ENCODE peak calls at places on chromosomes 11 and 22, in seven cellular contexts. O, E, D, V, C, Q and S are unnamed samples.

GRCh38 chr22:41301085-41302015 is at the start of gene ZC3H7B:
- DNase-seq in Q (peak), V (peak), E (peak), C (peak), D (peak), O (peak), S (peak)

GRCh38 chr11:65071907-65072630 is 11.8 kb downstream of the CDCA5 start:
- DNase-seq in C (no peak), O (no peak), V (no peak), E (peak), D (no peak), Q (no peak), S (no peak)

GRCh38 chr11:12276356-12276755 is 101.0 kb upstream of the PARVA start:
- DNase-seq in O (peak), E (no peak), Q (no peak), C (peak), V (peak), D (no peak), S (no peak)

GRCh38 chr22:30423296-30423958 is 2.1 kb upstream of the MTFP1 start:
- DNase-seq in V (no peak), O (no peak), D (no peak), C (no peak), Q (peak), E (peak), S (peak)

GRCh38 chr11:59186130-59186594 is 14.2 kb downstream of the DTX4 start:
- DNase-seq in Q (peak), V (peak), E (peak), C (no peak), D (no peak), O (no peak), S (no peak)

GRCh38 chr11:27183672-27184457 is 143.2 kb downstream of the BBOX1 start:
- DNase-seq in V (peak), O (peak), Q (peak), E (peak), D (peak), C (no peak), S (peak)

GRCh38 chr11:26947904-26948639 is 45.8 kb upstream of the FIBIN start:
- DNase-seq in D (no peak), Q (no peak), O (no peak), V (no peak), C (no peak), E (no peak), S (no peak)

GRCh38 chr11:12694182-12694531 is 19.9 kb downstream of the TEAD1 start:
- DNase-seq in V (peak), E (peak), C (no peak), O (no peak), Q (no peak), D (no peak), S (no peak)

GRCh38 chr22:45503816-45504702 is 1.4 kb downstream of the FBLN1 start:
- DNase-seq in E (no peak), C (no peak), D (no peak), Q (peak), O (no peak), V (no peak), S (no peak)

GRCh38 chr11:23976369-23976768 is 520.5 kb upstream of the LUZP2 start:
- DNase-seq in Q (no peak), E (no peak), V (no peak), D (no peak), O (no peak), C (no peak), S (no peak)

GRCh38 chr22:27686534-27686933 is 115.0 kb downstream of the MN1 start:
- DNase-seq in E (no peak), V (peak), C (peak), D (peak), O (peak), Q (no peak), S (peak)

GRCh38 chr11:102451693-102452460 is 688 bp downstream of the TMEM123 start:
- DNase-seq in C (no peak), E (peak), Q (peak), V (peak), O (peak), D (peak), S (peak)
- TF ChIP-seq CTCF in C (no peak), E (peak), Q (no peak), V (no peak), O (no peak), D (peak), S (no peak)

DNA sequence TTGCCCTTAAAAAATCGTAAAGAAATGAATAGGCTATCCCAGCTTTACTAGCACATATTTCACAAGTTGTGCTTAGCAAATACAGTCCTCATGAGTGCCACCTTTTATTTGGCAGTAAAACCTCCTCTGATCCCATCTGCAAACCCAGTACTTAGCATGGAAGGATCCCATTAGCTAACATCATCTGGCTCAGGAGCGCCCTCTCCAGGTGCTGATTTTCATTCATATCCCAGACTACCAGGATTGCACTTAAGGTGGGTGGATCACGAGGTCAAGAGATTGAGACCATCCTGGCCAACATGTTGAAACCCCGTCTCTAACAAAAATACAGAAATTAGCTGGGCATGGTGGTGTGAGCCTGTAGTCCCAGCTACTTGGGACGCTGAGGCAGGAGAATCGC is 76.1 kb upstream of the PAX6 start:
- DNase-seq in V (no peak), C (no peak), O (no peak), E (peak), Q (peak), D (no peak), S (peak)
- TF ChIP-seq CTCF in V (no peak), C (no peak), O (no peak), E (peak), Q (peak), D (no peak), S (peak)

GRCh38 chr11:1377231-1377780 is 12.4 kb upstream of the BRSK2 start:
- DNase-seq in D (no peak), E (no peak), V (no peak), O (no peak), C (no peak), Q (no peak), S (no peak)
- TF ChIP-seq CTCF in D (no peak), E (no peak), V (no peak), O (no peak), C (no peak), Q (no peak), S (no peak)

GRCh38 chr11:84990141-84990540 is 637.0 kb downstream of the DLG2 start:
- DNase-seq in O (no peak), Q (no peak), V (no peak), E (no peak), D (no peak), C (no peak), S (no peak)

GRCh38 chr11:84993386-84993785 is 633.8 kb downstream of the DLG2 start:
- DNase-seq in D (no peak), C (no peak), O (no peak), V (no peak), E (peak), Q (peak), S (no peak)
- TF ChIP-seq CTCF in D (no peak), C (no peak), O (no peak), V (no peak), E (peak), Q (peak), S (peak)

GRCh38 chr11:69317401-69318092 is 23.6 kb downstream of the MYEOV start:
- DNase-seq in O (no peak), V (no peak), D (no peak), E (no peak), Q (no peak), C (no peak), S (no peak)

GRCh38 chr11:69320326-69320725 is 26.4 kb downstream of the MYEOV start:
- DNase-seq in C (no peak), O (no peak), D (no peak), V (peak), Q (no peak), E (no peak), S (no peak)

GRCh38 chr11:69316941-69317340 is 23.0 kb downstream of the MYEOV start:
- DNase-seq in Q (no peak), C (no peak), D (no peak), V (no peak), O (no peak), E (no peak), S (no peak)

GRCh38 chr11:69319255-69320106 is 25.5 kb downstream of the MYEOV start:
- DNase-seq in E (no peak), V (no peak), D (no peak), O (no peak), Q (no peak), C (no peak), S (no peak)

DNA sequence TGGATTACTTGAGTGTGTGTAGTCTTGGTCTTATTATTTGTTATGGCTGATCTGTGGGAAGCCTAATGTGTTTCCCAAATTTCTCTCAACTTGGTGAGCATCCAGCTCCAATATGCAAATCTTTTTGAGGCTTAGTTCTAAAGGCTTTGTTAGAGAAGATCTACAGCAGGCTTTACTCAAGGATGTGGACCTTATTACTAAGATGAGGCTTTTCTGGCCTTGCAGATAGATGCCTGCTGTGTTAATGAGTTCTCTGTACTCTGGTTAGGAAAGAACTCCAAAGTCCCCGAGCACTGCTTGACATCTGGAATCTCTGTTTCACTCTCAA is 24.1 kb downstream of the MYEOV start:
- DNase-seq in E (no peak), V (no peak), O (no peak), Q (no peak), D (no peak), C (no peak), S (no peak)
- TF ChIP-seq CTCF in E (no peak), V (no peak), O (no peak), Q (no peak), D (no peak), C (no peak), S (no peak)

GRCh38 chr11:112002491-112003216 is 22.6 kb upstream of the DLAT start:
- DNase-seq in C (no peak), E (no peak), O (no peak), Q (no peak), V (no peak), D (no peak), S (no peak)

GRCh38 chr11:111999111-111999510 is 26.1 kb upstream of the DLAT start:
- DNase-seq in Q (no peak), V (no peak), E (no peak), O (no peak), D (no peak), C (no peak), S (no peak)

GRCh38 chr11:112005422-112006094 is 19.6 kb upstream of the DLAT start:
- DNase-seq in D (no peak), E (no peak), V (no peak), O (no peak), C (no peak), Q (no peak), S (no peak)

GRCh38 chr11:112000703-112001102 is 24.5 kb upstream of the DLAT start:
- DNase-seq in Q (no peak), O (no peak), E (no peak), D (no peak), V (no peak), C (no peak), S (no peak)

DNA sequence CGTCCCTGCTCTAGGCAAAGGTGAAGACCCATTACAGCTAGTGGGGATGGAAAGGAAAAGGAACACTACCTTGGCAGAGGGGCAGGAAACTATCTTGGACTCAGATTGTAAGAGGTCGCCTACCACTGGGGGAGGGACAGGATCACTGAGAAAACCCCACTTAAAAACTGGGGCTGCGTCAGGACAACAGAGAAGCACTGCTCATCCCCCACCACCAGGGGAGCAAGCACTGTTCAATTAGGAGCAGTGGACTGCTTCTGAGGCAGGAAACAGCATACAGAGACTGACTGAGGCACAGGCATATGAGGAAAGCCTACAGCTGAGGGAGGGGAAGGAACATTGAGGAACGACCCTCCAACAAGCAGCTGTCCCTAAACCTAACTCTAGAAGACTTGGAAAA is 20.8 kb upstream of the DLAT start:
- DNase-seq in O (no peak), E (peak), V (no peak), C (no peak), Q (peak), D (no peak), S (peak)
- TF ChIP-seq CTCF in O (peak), E (peak), V (no peak), C (no peak), Q (peak), D (peak), S (peak)

GRCh38 chr11:120238968-120239620 is 846 bp upstream of the POU2F3 start:
- DNase-seq in C (no peak), D (no peak), E (no peak), O (no peak), Q (no peak), V (no peak), S (no peak)

GRCh38 chr11:120241277-120241676 is 1.3 kb downstream of the POU2F3 start:
- DNase-seq in D (no peak), Q (no peak), E (no peak), O (no peak), C (no peak), V (no peak), S (no peak)

GRCh38 chr11:120240866-120241265 is 926 bp downstream of the POU2F3 start:
- DNase-seq in C (no peak), D (no peak), Q (no peak), E (no peak), O (no peak), V (no peak), S (no peak)

GRCh38 chr11:120243221-120243620 is 3.3 kb downstream of the POU2F3 start:
- DNase-seq in O (no peak), Q (no peak), V (no peak), E (no peak), D (no peak), C (no peak), S (no peak)

GRCh38 chr11:120239713-120240640 is at the start of gene POU2F3:
- DNase-seq in D (no peak), O (no peak), C (no peak), V (peak), E (no peak), Q (no peak), S (no peak)
- TF ChIP-seq CTCF in D (no peak), O (peak), C (no peak), V (no peak), E (peak), Q (no peak), S (peak)